ENCODE peak calls at places on chromosomes 11 and 22, in seven cellular contexts. F, T, R, Y, S, D and K are unnamed samples.

GRCh38 chr11:13336246-13336873 is 58.8 kb downstream of the BMAL1 start:
- DNase-seq in F (no peak), T (no peak), R (peak), Y (no peak), S (no peak), D (no peak), K (no peak)

GRCh38 chr22:37126882-37127281 is 17.4 kb upstream of the TMPRSS6 start:
- DNase-seq in F (peak), T (no peak), R (no peak), Y (no peak), S (no peak), D (no peak), K (no peak)

GRCh38 chr11:7955191-7955590 is 10.1 kb downstream of the NLRP10 start:
- DNase-seq in F (no peak), T (no peak), R (no peak), Y (no peak), S (no peak), D (no peak), K (no peak)

GRCh38 chr11:130726234-130726559 is 190.1 kb downstream of the SNX19 start:
- DNase-seq in F (no peak), T (no peak), R (peak), Y (no peak), S (no peak), D (no peak), K (peak)

GRCh38 chr22:49087163-49087562 is 740.5 kb downstream of the BRD1 start:
- DNase-seq in F (no peak), T (no peak), R (no peak), Y (no peak), S (no peak), D (no peak), K (no peak)

GRCh38 chr11:13054278-13054677 is 45.2 kb downstream of the RASSF10 start:
- DNase-seq in F (no peak), T (no peak), R (no peak), Y (no peak), S (no peak), D (no peak), K (no peak)

GRCh38 chr11:46275964-46276641 is 1.4 kb upstream of the CREB3L1 start:
- DNase-seq in F (no peak), T (no peak), R (no peak), Y (no peak), S (no peak), D (no peak), K (no peak)

GRCh38 chr22:41940853-41941765 is 5.8 kb downstream of the CENPM start:
- DNase-seq in F (peak), T (peak), R (peak), Y (peak), S (no peak), D (peak), K (peak)

GRCh38 chr11:122319011-122319410 is 203.0 kb upstream of the BLID start:
- DNase-seq in F (no peak), T (no peak), R (peak), Y (no peak), S (no peak), D (no peak), K (no peak)

GRCh38 chr11:12623869-12624268 is 50.4 kb upstream of the TEAD1 start:
- DNase-seq in F (no peak), T (no peak), R (no peak), Y (no peak), S (no peak), D (no peak), K (no peak)

GRCh38 chr11:68004551-68005335 is 846 bp upstream of the UNC93B1 start:
- DNase-seq in F (peak), T (no peak), R (no peak), Y (no peak), S (no peak), D (no peak), K (no peak)

DNA sequence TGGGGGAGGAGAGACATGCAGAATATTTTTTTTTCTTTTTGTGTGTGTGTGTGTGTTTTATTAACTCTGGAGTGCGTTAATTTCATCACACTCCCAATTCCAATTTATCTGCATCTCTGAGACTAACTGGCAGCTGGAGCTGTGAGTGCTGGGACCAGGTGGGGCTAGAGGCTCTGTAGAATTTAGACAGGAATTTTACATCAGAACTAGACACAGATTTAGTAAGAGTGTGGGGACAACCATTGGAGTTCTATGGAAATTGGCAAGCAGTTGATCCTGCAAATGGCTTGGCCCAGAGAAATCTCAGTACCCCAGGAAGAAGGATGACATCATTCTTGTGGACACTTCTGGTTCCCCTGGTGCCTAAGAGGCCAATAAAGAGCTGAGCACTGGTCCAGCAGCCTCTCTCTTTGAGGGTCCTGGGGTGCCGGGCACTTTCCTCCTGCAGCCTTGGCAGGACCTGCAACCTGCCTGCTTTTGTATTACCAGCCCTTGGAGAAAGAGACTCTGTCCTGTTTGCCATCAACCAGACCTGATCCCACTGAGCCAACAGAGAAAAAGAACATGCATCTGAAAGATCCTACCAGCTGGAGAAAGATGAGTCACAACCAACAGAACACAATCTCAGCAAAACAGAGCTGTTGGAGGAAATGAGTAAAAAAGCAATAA is 320.9 kb downstream of the DDX10 start:
- DNase-seq in F (no peak), T (no peak), R (peak), Y (no peak), S (no peak), D (no peak), K (peak)
- H3K9ac ChIP-seq in F (no peak), T (no peak), R (no peak), Y (no peak), S (no peak), D (no peak), K (no peak)

GRCh38 chr22:38427940-38428339 is 27.1 kb downstream of the KCNJ4 start:
- DNase-seq in F (no peak), T (no peak), R (no peak), Y (no peak), S (no peak), D (no peak), K (no peak)
- H3K4ac ChIP-seq in F (no peak), T (no peak), R (no peak), Y (no peak), S (no peak), D (no peak), K (no peak)

DNA sequence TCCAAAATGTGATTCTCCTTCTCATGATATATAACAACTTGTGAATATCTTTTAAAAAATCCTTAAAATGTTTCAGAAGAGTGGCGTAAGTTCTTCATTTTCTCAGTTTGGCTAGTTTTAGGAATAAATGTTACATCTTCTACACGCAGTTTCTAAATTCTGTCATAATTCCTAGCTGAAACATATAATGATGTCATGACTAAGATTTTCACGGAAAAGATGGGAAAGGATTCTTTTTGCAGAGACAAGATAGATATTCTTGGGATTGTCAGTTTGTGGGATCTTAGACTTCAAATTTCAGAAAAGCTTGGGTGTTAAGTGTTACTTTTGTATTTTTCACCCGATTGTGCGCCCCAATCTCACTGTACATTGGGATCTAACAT is 1.7 kb downstream of the EED start:
- DNase-seq in F (no peak), T (no peak), R (no peak), Y (no peak), S (no peak), D (no peak), K (no peak)
- H3K9ac ChIP-seq in F (peak), T (no peak), R (no peak), Y (peak), S (no peak), D (no peak), K (peak)

DNA sequence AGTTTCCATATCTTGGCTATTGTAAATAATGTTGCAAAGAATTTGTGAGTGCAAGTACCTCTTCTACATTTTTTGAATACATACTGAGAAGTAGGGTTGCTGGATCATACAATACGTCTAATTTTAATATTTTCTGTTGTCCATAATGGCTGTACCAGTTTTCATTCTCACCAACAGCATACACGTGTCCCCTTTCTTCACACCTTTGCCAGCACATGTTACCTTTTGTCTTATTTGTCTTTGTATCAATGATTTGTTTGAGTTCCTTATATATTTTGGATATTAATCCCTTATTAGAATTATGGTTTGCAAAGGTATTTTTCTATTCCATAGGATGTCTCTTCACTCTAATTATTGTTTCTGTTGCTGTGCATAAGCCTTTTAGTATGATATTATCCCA is 904.3 kb downstream of the METTL15 start:
- DNase-seq in F (no peak), T (no peak), R (no peak), Y (no peak), S (no peak), D (no peak), K (no peak)
- H3K4ac ChIP-seq in F (no peak), T (no peak), R (no peak), Y (no peak), S (no peak), D (no peak), K (no peak)

GRCh38 chr11:119339581-119340334 is 925 bp downstream of the C1QTNF5 start:
- DNase-seq in F (peak), T (peak), R (no peak), Y (peak), S (no peak), D (no peak), K (peak)
- H3K9ac ChIP-seq in F (no peak), T (peak), R (peak), Y (peak), S (no peak), D (no peak), K (peak)

DNA sequence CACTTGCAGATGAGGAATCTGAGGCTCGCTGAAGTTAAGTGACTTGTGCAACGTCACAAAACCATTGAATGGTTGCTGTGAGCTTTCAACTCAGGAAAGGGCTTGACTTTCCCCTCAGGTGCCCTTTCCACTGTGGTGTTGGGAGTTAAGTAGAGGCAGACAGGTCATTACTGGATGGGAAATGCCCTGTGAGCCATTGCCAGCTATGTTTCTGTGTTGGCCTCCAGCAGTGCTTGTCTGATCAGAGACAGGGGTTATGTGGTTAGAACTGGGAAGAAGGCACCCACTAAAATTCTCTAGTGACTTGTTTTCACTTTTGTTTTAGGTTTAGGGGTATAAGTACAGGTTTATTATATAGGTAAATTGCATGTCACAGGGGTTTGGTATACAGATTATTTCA is 96.6 kb downstream of the FDX1 start:
- DNase-seq in F (no peak), T (no peak), R (no peak), Y (no peak), S (no peak), D (no peak), K (no peak)
- H3K4ac ChIP-seq in F (no peak), T (no peak), R (peak), Y (no peak), S (no peak), D (no peak), K (no peak)

GRCh38 chr22:22821340-22821739 is 66.3 kb upstream of the IGLL5 start:
- DNase-seq in F (no peak), T (no peak), R (no peak), Y (no peak), S (no peak), D (no peak), K (no peak)
- H3K9ac ChIP-seq in F (no peak), T (no peak), R (no peak), Y (no peak), S (no peak), D (no peak), K (no peak)

DNA sequence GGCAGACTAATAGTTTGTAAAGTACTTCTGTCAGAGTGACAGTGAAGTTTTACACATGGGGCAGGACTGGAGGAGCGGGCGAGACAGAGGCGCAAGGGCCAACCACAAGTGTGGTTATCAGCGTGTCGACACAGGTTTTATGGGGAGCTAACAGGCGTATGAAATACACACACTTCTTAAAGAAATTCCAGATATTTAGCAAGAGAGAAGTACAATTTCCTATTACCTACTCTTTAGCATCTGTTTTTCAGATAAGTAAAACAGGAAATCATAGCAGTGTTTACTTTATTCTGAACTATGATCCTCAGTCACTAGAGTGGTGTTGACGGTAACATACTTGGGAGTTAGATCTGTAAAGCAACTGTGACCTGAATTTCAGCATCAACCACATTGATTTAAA is 22.5 kb downstream of the VSIG10L2 start:
- DNase-seq in F (no peak), T (no peak), R (no peak), Y (no peak), S (no peak), D (no peak), K (peak)
- H3K4ac ChIP-seq in F (no peak), T (no peak), R (no peak), Y (no peak), S (no peak), D (no peak), K (no peak)

GRCh38 chr11:125166347-125166841 is 1.8 kb downstream of the PKNOX2 start:
- DNase-seq in F (peak), T (peak), R (no peak), Y (peak), S (no peak), D (no peak), K (peak)
- H3K9ac ChIP-seq in F (no peak), T (peak), R (peak), Y (peak), S (no peak), D (no peak), K (peak)